ENCODE peak calls at places on chromosomes 6 and 20, in eight cellular contexts. One of them, this sample, is unnamed.

GRCh38 chr6:89623749-89624148 is 14.8 kb downstream of the LYRM2 start:
- DNase-seq in WTC11: no peak
- DNase-seq in activated CD4-positive, alpha-beta T cell treated with anti-CD3 and anti-CD28 coated beads, Interleukin-2, amount 10 ng/mL, durations not matched to agents 7 days and 5 days: no peak
- DNase-seq in astrocyte of the cerebellum: no peak
- DNase-seq in NCI-H1092 treated with DMSO at 0.1 percent for 48 hours: no peak
- DNase-seq in GM10248: no peak
- DNase-seq in epithelial cell of esophagus: no peak
- DNase-seq in BJ: no peak
- DNase-seq in this sample: no peak

GRCh38 chr6:2861071-2861821 is 19.6 kb upstream of the SERPINB1 start:
- DNase-seq in WTC11: no peak
- DNase-seq in activated CD4-positive, alpha-beta T cell treated with anti-CD3 and anti-CD28 coated beads, Interleukin-2, amount 10 ng/mL, durations not matched to agents 7 days and 5 days: peak
- DNase-seq in astrocyte of the cerebellum: no peak
- DNase-seq in NCI-H1092 treated with DMSO at 0.1 percent for 48 hours: no peak
- DNase-seq in GM10248: no peak
- DNase-seq in epithelial cell of esophagus: no peak
- DNase-seq in BJ: no peak
- DNase-seq in this sample: no peak

GRCh38 chr6:56955171-56956155 is 556 bp downstream of the BEND6 start:
- DNase-seq in WTC11: peak
- DNase-seq in activated CD4-positive, alpha-beta T cell treated with anti-CD3 and anti-CD28 coated beads, Interleukin-2, amount 10 ng/mL, durations not matched to agents 7 days and 5 days: peak
- DNase-seq in astrocyte of the cerebellum: peak
- DNase-seq in NCI-H1092 treated with DMSO at 0.1 percent for 48 hours: peak
- DNase-seq in GM10248: peak
- DNase-seq in epithelial cell of esophagus: peak
- DNase-seq in BJ: peak
- DNase-seq in this sample: peak

GRCh38 chr20:60057123-60057865 is 99.1 kb downstream of the CDH26 start:
- DNase-seq in WTC11: peak
- DNase-seq in activated CD4-positive, alpha-beta T cell treated with anti-CD3 and anti-CD28 coated beads, Interleukin-2, amount 10 ng/mL, durations not matched to agents 7 days and 5 days: peak
- DNase-seq in astrocyte of the cerebellum: peak
- DNase-seq in NCI-H1092 treated with DMSO at 0.1 percent for 48 hours: peak
- DNase-seq in GM10248: peak
- DNase-seq in epithelial cell of esophagus: peak
- DNase-seq in BJ: no peak
- DNase-seq in this sample: peak

GRCh38 chr6:56842602-56843475 is 112.1 kb upstream of the BEND6 start:
- DNase-seq in WTC11: peak
- DNase-seq in activated CD4-positive, alpha-beta T cell treated with anti-CD3 and anti-CD28 coated beads, Interleukin-2, amount 10 ng/mL, durations not matched to agents 7 days and 5 days: no peak
- DNase-seq in astrocyte of the cerebellum: no peak
- DNase-seq in NCI-H1092 treated with DMSO at 0.1 percent for 48 hours: peak
- DNase-seq in GM10248: peak
- DNase-seq in epithelial cell of esophagus: peak
- DNase-seq in BJ: no peak
- DNase-seq in this sample: peak

GRCh38 chr6:118705799-118706481 is 54.5 kb upstream of the CEP85L start:
- DNase-seq in WTC11: peak
- DNase-seq in activated CD4-positive, alpha-beta T cell treated with anti-CD3 and anti-CD28 coated beads, Interleukin-2, amount 10 ng/mL, durations not matched to agents 7 days and 5 days: peak
- DNase-seq in astrocyte of the cerebellum: peak
- DNase-seq in NCI-H1092 treated with DMSO at 0.1 percent for 48 hours: no peak
- DNase-seq in GM10248: peak
- DNase-seq in epithelial cell of esophagus: peak
- DNase-seq in BJ: no peak
- DNase-seq in this sample: no peak

GRCh38 chr6:86937219-86938079 is at the start of gene HTR1E:
- DNase-seq in WTC11: no peak
- DNase-seq in activated CD4-positive, alpha-beta T cell treated with anti-CD3 and anti-CD28 coated beads, Interleukin-2, amount 10 ng/mL, durations not matched to agents 7 days and 5 days: peak
- DNase-seq in astrocyte of the cerebellum: no peak
- DNase-seq in NCI-H1092 treated with DMSO at 0.1 percent for 48 hours: no peak
- DNase-seq in GM10248: peak
- DNase-seq in epithelial cell of esophagus: peak
- DNase-seq in BJ: no peak
- DNase-seq in this sample: no peak

GRCh38 chr6:121333196-121333595 is 1.1 kb downstream of the TBC1D32 start:
- DNase-seq in WTC11: no peak
- DNase-seq in activated CD4-positive, alpha-beta T cell treated with anti-CD3 and anti-CD28 coated beads, Interleukin-2, amount 10 ng/mL, durations not matched to agents 7 days and 5 days: no peak
- DNase-seq in astrocyte of the cerebellum: no peak
- DNase-seq in NCI-H1092 treated with DMSO at 0.1 percent for 48 hours: no peak
- DNase-seq in GM10248: no peak
- DNase-seq in epithelial cell of esophagus: no peak
- DNase-seq in BJ: no peak
- DNase-seq in this sample: no peak

GRCh38 chr20:35215066-35215956 is 11.2 kb upstream of the MMP24 start:
- DNase-seq in WTC11: no peak
- DNase-seq in activated CD4-positive, alpha-beta T cell treated with anti-CD3 and anti-CD28 coated beads, Interleukin-2, amount 10 ng/mL, durations not matched to agents 7 days and 5 days: no peak
- DNase-seq in astrocyte of the cerebellum: no peak
- DNase-seq in NCI-H1092 treated with DMSO at 0.1 percent for 48 hours: no peak
- DNase-seq in GM10248: no peak
- DNase-seq in epithelial cell of esophagus: peak
- DNase-seq in BJ: no peak
- DNase-seq in this sample: peak

GRCh38 chr20:33092361-33092760 is 12.9 kb downstream of the BPIFB4 start:
- DNase-seq in WTC11: no peak
- DNase-seq in activated CD4-positive, alpha-beta T cell treated with anti-CD3 and anti-CD28 coated beads, Interleukin-2, amount 10 ng/mL, durations not matched to agents 7 days and 5 days: no peak
- DNase-seq in astrocyte of the cerebellum: no peak
- DNase-seq in NCI-H1092 treated with DMSO at 0.1 percent for 48 hours: no peak
- DNase-seq in GM10248: no peak
- DNase-seq in epithelial cell of esophagus: no peak
- DNase-seq in BJ: no peak
- DNase-seq in this sample: no peak

GRCh38 chr6:166476634-166477215 is 94.0 kb upstream of the MPC1 start:
- DNase-seq in WTC11: no peak
- DNase-seq in activated CD4-positive, alpha-beta T cell treated with anti-CD3 and anti-CD28 coated beads, Interleukin-2, amount 10 ng/mL, durations not matched to agents 7 days and 5 days: no peak
- DNase-seq in astrocyte of the cerebellum: no peak
- DNase-seq in NCI-H1092 treated with DMSO at 0.1 percent for 48 hours: no peak
- DNase-seq in GM10248: no peak
- DNase-seq in epithelial cell of esophagus: no peak
- DNase-seq in BJ: no peak
- DNase-seq in this sample: no peak

GRCh38 chr6:158474961-158475343 is 84.9 kb upstream of the TMEM181 start:
- DNase-seq in WTC11: no peak
- DNase-seq in activated CD4-positive, alpha-beta T cell treated with anti-CD3 and anti-CD28 coated beads, Interleukin-2, amount 10 ng/mL, durations not matched to agents 7 days and 5 days: no peak
- DNase-seq in astrocyte of the cerebellum: no peak
- DNase-seq in NCI-H1092 treated with DMSO at 0.1 percent for 48 hours: peak
- DNase-seq in GM10248: no peak
- DNase-seq in epithelial cell of esophagus: peak
- DNase-seq in BJ: no peak
- DNase-seq in this sample: peak

GRCh38 chr6:62283828-62284411 is 2.1 kb downstream of the KHDRBS2 start:
- DNase-seq in WTC11: no peak
- DNase-seq in activated CD4-positive, alpha-beta T cell treated with anti-CD3 and anti-CD28 coated beads, Interleukin-2, amount 10 ng/mL, durations not matched to agents 7 days and 5 days: no peak
- DNase-seq in astrocyte of the cerebellum: no peak
- DNase-seq in NCI-H1092 treated with DMSO at 0.1 percent for 48 hours: no peak
- DNase-seq in GM10248: no peak
- DNase-seq in epithelial cell of esophagus: peak
- DNase-seq in BJ: no peak
- DNase-seq in this sample: peak

GRCh38 chr6:36656441-36656840 is 22.1 kb upstream of the CDKN1A start:
- DNase-seq in WTC11: no peak
- DNase-seq in activated CD4-positive, alpha-beta T cell treated with anti-CD3 and anti-CD28 coated beads, Interleukin-2, amount 10 ng/mL, durations not matched to agents 7 days and 5 days: no peak
- DNase-seq in astrocyte of the cerebellum: peak
- DNase-seq in NCI-H1092 treated with DMSO at 0.1 percent for 48 hours: no peak
- DNase-seq in GM10248: no peak
- DNase-seq in epithelial cell of esophagus: no peak
- DNase-seq in BJ: no peak
- DNase-seq in this sample: peak

GRCh38 chr6:75922226-75922625 is 150.2 kb downstream of the IMPG1 start:
- DNase-seq in WTC11: no peak
- DNase-seq in activated CD4-positive, alpha-beta T cell treated with anti-CD3 and anti-CD28 coated beads, Interleukin-2, amount 10 ng/mL, durations not matched to agents 7 days and 5 days: no peak
- DNase-seq in astrocyte of the cerebellum: no peak
- DNase-seq in NCI-H1092 treated with DMSO at 0.1 percent for 48 hours: no peak
- DNase-seq in GM10248: no peak
- DNase-seq in epithelial cell of esophagus: peak
- DNase-seq in BJ: no peak
- DNase-seq in this sample: peak

GRCh38 chr6:96927660-96928059 is 3.1 kb downstream of the KLHL32 start:
- DNase-seq in WTC11: no peak
- DNase-seq in activated CD4-positive, alpha-beta T cell treated with anti-CD3 and anti-CD28 coated beads, Interleukin-2, amount 10 ng/mL, durations not matched to agents 7 days and 5 days: no peak
- DNase-seq in astrocyte of the cerebellum: no peak
- DNase-seq in NCI-H1092 treated with DMSO at 0.1 percent for 48 hours: no peak
- DNase-seq in GM10248: no peak
- DNase-seq in epithelial cell of esophagus: peak
- DNase-seq in BJ: no peak
- DNase-seq in this sample: no peak

GRCh38 chr20:7248392-7248992 is 481.0 kb downstream of the BMP2 start:
- DNase-seq in WTC11: no peak
- DNase-seq in activated CD4-positive, alpha-beta T cell treated with anti-CD3 and anti-CD28 coated beads, Interleukin-2, amount 10 ng/mL, durations not matched to agents 7 days and 5 days: no peak
- DNase-seq in astrocyte of the cerebellum: no peak
- DNase-seq in NCI-H1092 treated with DMSO at 0.1 percent for 48 hours: no peak
- DNase-seq in GM10248: no peak
- DNase-seq in epithelial cell of esophagus: no peak
- DNase-seq in BJ: no peak
- DNase-seq in this sample: peak

GRCh38 chr20:16293590-16293989 is 279.7 kb downstream of the KIF16B start:
- DNase-seq in WTC11: no peak
- DNase-seq in activated CD4-positive, alpha-beta T cell treated with anti-CD3 and anti-CD28 coated beads, Interleukin-2, amount 10 ng/mL, durations not matched to agents 7 days and 5 days: no peak
- DNase-seq in astrocyte of the cerebellum: no peak
- DNase-seq in NCI-H1092 treated with DMSO at 0.1 percent for 48 hours: no peak
- DNase-seq in GM10248: no peak
- DNase-seq in epithelial cell of esophagus: peak
- DNase-seq in BJ: no peak
- DNase-seq in this sample: peak